ENCODE peak calls at places on chromosome 10, in nine cellular contexts. F, P, B, L, T, V, S, E and X are unnamed samples. For H3K9me3 and H3K4me1, the result is how much of the 10 kb centered on the place peaks cover.

GRCh38 chr10:34121125-34121973 is 693.7 kb downstream of the PARD3 start:
- DNase-seq in T (no peak), V (no peak), S (no peak), B (no peak), L (no peak), P (no peak), F (no peak), E (no peak), X (no peak)

GRCh38 chr10:20598590-20598989 is 298.5 kb downstream of the NEBL start:
- DNase-seq in S (peak), L (peak), E (peak), B (peak), T (no peak), F (no peak), V (peak), P (peak), X (no peak)

GRCh38 chr10:72274213-72274729 is 547 bp downstream of the DDIT4 start:
- DNase-seq in L (no peak), P (no peak), T (no peak), V (peak), B (no peak), S (peak), F (no peak), E (no peak), X (no peak)

GRCh38 chr10:102868976-102869289 is 337 bp upstream of the AS3MT start:
- DNase-seq in P (no peak), V (no peak), F (no peak), E (no peak), S (no peak), B (no peak), T (no peak), L (no peak), X (no peak)

GRCh38 chr10:96325719-96326373 is 21.6 kb downstream of the DNTT start:
- DNase-seq in T (no peak), P (no peak), E (no peak), L (no peak), V (no peak), S (no peak), B (no peak), F (no peak), X (no peak)

GRCh38 chr10:127346604-127347003 is 150.2 kb upstream of the INSYN2A start:
- DNase-seq in P (no peak), E (no peak), F (no peak), S (no peak), B (no peak), V (no peak), L (no peak), T (no peak), X (no peak)

GRCh38 chr10:63083904-63084689 is 49.0 kb upstream of the NRBF2 start:
- DNase-seq in L (no peak), S (peak), B (peak), T (peak), P (peak), V (peak), F (peak), E (peak), X (peak)

GRCh38 chr10:60314306-60314940 is 75.3 kb downstream of the ANK3 start:
- DNase-seq in P (no peak), E (peak), L (no peak), S (peak), T (no peak), V (no peak), B (no peak), F (no peak), X (no peak)

GRCh38 chr10:34157501-34157900 is 657.6 kb downstream of the PARD3 start:
- DNase-seq in V (no peak), B (no peak), T (no peak), S (no peak), L (no peak), F (no peak), P (no peak), E (peak), X (no peak)

GRCh38 chr10:93143286-93143685 is 69.6 kb downstream of the CYP26A1 start:
- DNase-seq in E (no peak), V (no peak), S (no peak), F (no peak), T (no peak), L (no peak), P (no peak), B (no peak), X (no peak)

GRCh38 chr10:125064681-125065492 is 95.5 kb downstream of the CTBP2 start:
- DNase-seq in L (no peak), S (peak), T (no peak), F (peak), V (no peak), B (no peak), E (peak), P (no peak), X (no peak)

GRCh38 chr10:110244550-110244949 is 37.1 kb downstream of the MXI1 start:
- DNase-seq in V (no peak), B (no peak), P (no peak), E (no peak), S (no peak), F (no peak), L (no peak), T (no peak), X (no peak)

GRCh38 chr10:131179386-131179785 is 132.1 kb downstream of the TCERG1L start:
- DNase-seq in B (no peak), F (no peak), V (no peak), S (no peak), T (peak), E (no peak), P (no peak), L (no peak), X (no peak)

GRCh38 chr10:47323636-47324299 is 1.5 kb downstream of the GDF2 start:
- DNase-seq in T (no peak), F (peak), B (no peak), E (no peak), P (no peak), S (no peak), V (no peak), L (no peak), X (no peak)

GRCh38 chr10:13056461-13057077 is 43.4 kb upstream of the OPTN start:
- DNase-seq in P (no peak), F (no peak), L (no peak), V (no peak), S (peak), B (no peak), E (peak), T (no peak), X (no peak)

GRCh38 chr10:50882540-50882983 is 2.9 kb downstream of the A1CF start:
- DNase-seq in S (no peak), T (peak), V (no peak), E (peak), B (no peak), P (no peak), F (no peak), L (no peak), X (no peak)

GRCh38 chr10:48700493-48700892 is 15.8 kb downstream of the WDFY4 start:
- DNase-seq in L (no peak), B (no peak), S (no peak), P (no peak), F (no peak), T (no peak), E (no peak), V (no peak), X (no peak)

GRCh38 chr10:132037676-132037975 is 28.1 kb upstream of the JAKMIP3 start:
- DNase-seq in E (no peak), T (no peak), V (no peak), F (no peak), S (no peak), P (no peak), L (no peak), B (no peak), X (no peak)

GRCh38 chr10:59622320-59622901 is 87.2 kb downstream of the SLC16A9 start:
- DNase-seq in L (no peak), T (peak), V (peak), B (no peak), E (peak), F (peak), P (peak), S (peak), X (peak)

GRCh38 chr10:50367732-50368131 is 116.4 kb upstream of the ASAH2 start:
- DNase-seq in F (peak), L (no peak), S (peak), V (no peak), E (peak), P (no peak), T (no peak), B (no peak), X (no peak)

GRCh38 chr10:33134011-33134751 is 176.2 kb upstream of the ITGB1 start:
- DNase-seq in P (peak), T (peak), B (peak), S (peak), E (peak), F (no peak), L (peak), V (no peak), X (no peak)

GRCh38 chr10:12943425-12943824 is 58.1 kb downstream of the CCDC3 start:
- DNase-seq in P (no peak), B (no peak), S (no peak), T (no peak), L (no peak), V (no peak), F (no peak), E (no peak), X (no peak)

GRCh38 chr10:101031796-101032636 is 982 bp downstream of the SFXN3 start:
- DNase-seq in E (peak), T (peak), L (no peak), S (no peak), P (peak), V (peak), B (peak), F (peak), X (peak)

GRCh38 chr10:133411523-133412380 is 12.7 kb downstream of the SPRN start:
- DNase-seq in V (no peak), E (no peak), B (no peak), P (no peak), L (no peak), T (no peak), F (no peak), S (no peak), X (no peak)

GRCh38 chr10:133415752-133416151 is 8.7 kb downstream of the SPRN start:
- DNase-seq in P (no peak), S (no peak), E (no peak), F (no peak), V (peak), T (no peak), B (no peak), L (peak), X (no peak)

DNA sequence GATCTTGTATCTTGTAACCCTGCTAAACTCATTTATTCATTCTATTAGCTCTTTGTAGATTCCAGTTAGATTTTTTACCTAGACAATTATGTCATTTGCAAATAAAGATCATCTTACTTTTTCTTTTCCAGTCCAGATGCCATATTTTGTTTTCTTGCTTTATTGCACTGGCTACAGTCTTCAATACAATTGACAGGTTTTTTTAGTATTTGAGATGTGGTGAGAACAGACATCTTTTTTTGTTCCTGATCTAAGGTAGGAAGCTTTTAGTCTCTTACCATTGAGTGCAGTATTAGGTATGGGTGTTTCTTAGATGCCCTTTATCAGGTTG is 12.1 kb downstream of the SPRN start:
- DNase-seq in T (no peak), F (no peak), V (no peak), E (no peak), P (no peak), L (no peak), S (no peak), B (no peak), X (no peak)
- H3K9me3 ChIP-seq in T (under half), F (under half), V (under half), E (under half), P (under half), L (under half), S (under half), B (under half), X (under half)

GRCh38 chr10:3805791-3806381 is 20.9 kb upstream of the KLF6 start:
- DNase-seq in S (peak), B (no peak), E (peak), L (no peak), F (peak), V (peak), T (no peak), P (no peak), X (no peak)
- H3K4me1 ChIP-seq in S (half or more), B (half or more), E (half or more), L (under half), F (half or more), V (half or more), T (half or more), P (under half), X (half or more)

DNA sequence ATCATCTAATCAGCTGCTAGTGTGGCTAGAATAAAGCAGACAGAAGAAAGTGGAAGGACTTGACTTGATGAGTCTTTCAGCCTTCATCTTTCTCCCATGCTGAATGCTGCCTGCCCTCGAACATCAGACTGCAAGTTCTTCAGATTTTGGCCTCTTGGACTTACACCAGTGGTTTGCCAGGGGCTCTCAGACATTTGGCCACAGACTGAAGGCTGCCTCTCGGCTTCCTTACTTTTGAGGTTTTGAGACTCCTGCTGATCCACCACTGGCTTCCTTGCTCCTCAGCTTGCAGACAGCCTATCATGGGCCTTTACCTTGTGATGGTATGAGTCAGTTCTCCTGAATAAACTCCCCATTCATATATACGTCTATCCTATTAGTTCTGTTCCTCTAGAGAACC is 26.0 kb downstream of the PLPP4 start:
- DNase-seq in E (no peak), L (no peak), T (no peak), F (no peak), S (no peak), P (no peak), V (no peak), B (no peak), X (no peak)
- H3K4me3 ChIP-seq in E (no peak), L (no peak), T (no peak), F (no peak), S (no peak), P (no peak), V (no peak), B (no peak), X (no peak)

DNA sequence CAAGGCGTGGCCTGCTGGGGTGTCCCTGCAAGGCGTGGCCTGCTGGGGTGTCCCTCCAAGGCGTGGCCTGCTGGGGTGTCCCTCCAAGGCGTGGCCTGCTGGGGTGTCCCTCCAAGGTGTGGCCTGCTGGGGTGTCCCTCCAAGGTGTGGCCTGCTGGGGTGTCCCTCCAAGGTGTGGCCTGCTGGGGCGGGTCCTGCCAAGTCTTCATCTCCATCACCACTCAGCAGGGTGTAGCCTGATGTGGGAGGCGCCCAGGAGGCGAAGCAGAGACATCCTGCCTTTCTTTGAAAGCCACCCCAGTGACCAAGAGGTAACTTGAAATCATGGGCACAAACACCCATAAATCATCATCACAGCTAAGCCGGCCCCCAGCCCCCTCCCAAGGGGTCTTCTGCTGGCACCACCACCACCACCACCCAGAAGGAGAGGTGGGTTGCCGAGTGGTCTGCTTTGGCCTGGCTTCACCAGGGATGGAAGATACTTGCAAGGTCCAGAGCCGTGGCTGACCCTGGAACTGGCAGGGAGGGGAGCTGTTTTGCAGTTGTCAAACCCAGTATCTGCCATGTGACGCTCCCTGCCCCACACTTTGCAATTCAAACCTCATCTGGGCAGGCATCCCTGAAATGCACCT is 190.6 kb downstream of the EBF3 start:
- DNase-seq in T (peak), L (no peak), F (peak), B (no peak), V (no peak), E (no peak), P (no peak), S (no peak), X (no peak)
- H3K9me3 ChIP-seq in T (under half), L (under half), F (under half), B (under half), V (under half), E (under half), P (under half), S (under half), X (under half)

GRCh38 chr10:26780793-26781601 is 79.8 kb downstream of the ABI1 start:
- DNase-seq in P (peak), B (no peak), S (peak), E (peak), L (peak), V (no peak), F (no peak), T (no peak), X (no peak)
- H3K4me1 ChIP-seq in P (under half), B (under half), S (under half), E (under half), L (under half), V (under half), F (under half), T (under half), X (under half)